ENCODE peak calls at places on chromosome 14, in six cellular contexts. T, J, P, X, Q and S are unnamed samples.

GRCh38 chr14:32399920-32400319 is 70.8 kb downstream of the AKAP6 start:
- DNase-seq in T (no peak), Q (peak; percentile 21), J (no peak), P (no peak), X (no peak), S (no peak)

GRCh38 chr14:64721391-64721791 is 17.2 kb downstream of the PLEKHG3 start:
- DNase-seq in P (no peak), J (no peak), T (no peak), Q (no peak), X (no peak), S (no peak)

GRCh38 chr14:92984896-92985295 is 61.9 kb downstream of the CHGA start:
- DNase-seq in T (peak; percentile 99), X (no peak), J (no peak), P (no peak), Q (no peak), S (no peak)

GRCh38 chr14:71248204-71248603 is 340.9 kb downstream of the PCNX1 start:
- DNase-seq in T (no peak), X (no peak), Q (no peak), P (no peak), J (no peak), S (no peak)

GRCh38 chr14:23538785-23539184 is 12.8 kb downstream of the ZFHX2 start:
- DNase-seq in Q (no peak), T (no peak), P (no peak), X (no peak), J (no peak), S (no peak)

GRCh38 chr14:71487449-71487848 is 444.8 kb upstream of the RGS6 start:
- DNase-seq in P (no peak), T (no peak), X (no peak), Q (no peak), J (no peak), S (no peak)

GRCh38 chr14:101131451-101131916 is 228.0 kb upstream of the RTL1 start:
- DNase-seq in T (no peak), Q (no peak), X (no peak), J (peak; percentile 78), P (no peak), S (no peak)

GRCh38 chr14:84622357-84622756 is 907.6 kb upstream of the FLRT2 start:
- DNase-seq in T (no peak), J (no peak), X (no peak), Q (no peak), P (no peak), S (no peak)

GRCh38 chr14:72416892-72417291 is 477.0 kb downstream of the DPF3 start:
- DNase-seq in X (no peak), J (peak; percentile 30), T (peak; percentile 7), Q (peak; percentile 12), P (no peak), S (peak; percentile 34)

GRCh38 chr14:30957813-30958370 is 67.6 kb upstream of the AP4S1 start:
- DNase-seq in P (no peak), Q (peak; percentile 21), X (no peak), T (peak; percentile 45), J (no peak), S (no peak)

GRCh38 chr14:38605193-38606114 is 349.6 kb upstream of the CLEC14A start:
- DNase-seq in J (no peak), T (peak; percentile 79), X (no peak), P (no peak), Q (no peak), S (no peak)

GRCh38 chr14:63470877-63471565 is 72.2 kb downstream of the PPP2R5E start:
- DNase-seq in T (peak; percentile 87), P (no peak), Q (peak; percentile 68), J (no peak), X (no peak), S (peak; percentile 16)

GRCh38 chr14:95597784-95598204 is 62.9 kb downstream of the GLRX5 start:
- DNase-seq in Q (no peak), X (peak; percentile 38), J (peak; percentile 78), T (no peak), P (no peak), S (no peak)

GRCh38 chr14:80465541-80466220 is 254.4 kb upstream of the DIO2 start:
- DNase-seq in J (no peak), X (no peak), T (no peak), Q (no peak), P (no peak), S (no peak)

GRCh38 chr14:92105073-92105844 is 1.1 kb downstream of the ATXN3 start:
- DNase-seq in P (no peak), Q (no peak), J (no peak), T (no peak), X (no peak), S (no peak)

GRCh38 chr14:70812124-70812818 is 3.0 kb upstream of the MAP3K9 start:
- DNase-seq in X (no peak), Q (no peak), T (no peak), J (no peak), P (no peak), S (no peak)

GRCh38 chr14:60174352-60175254 is 9.4 kb upstream of the DHRS7 start:
- DNase-seq in P (no peak), J (no peak), Q (no peak), T (no peak), X (no peak), S (no peak)

GRCh38 chr14:101110729-101111619 is 207.5 kb upstream of the RTL1 start:
- DNase-seq in P (no peak), Q (no peak), J (peak; percentile 28), X (no peak), T (no peak), S (no peak)

GRCh38 chr14:50351016-50351415 is 38.9 kb downstream of the DMAC2L start:
- DNase-seq in J (no peak), T (no peak), P (no peak), Q (no peak), X (no peak), S (no peak)
- TF ChIP-seq YY1 in J (no peak), T (no peak), P (no peak), Q (no peak), X (no peak), S (no peak)

DNA sequence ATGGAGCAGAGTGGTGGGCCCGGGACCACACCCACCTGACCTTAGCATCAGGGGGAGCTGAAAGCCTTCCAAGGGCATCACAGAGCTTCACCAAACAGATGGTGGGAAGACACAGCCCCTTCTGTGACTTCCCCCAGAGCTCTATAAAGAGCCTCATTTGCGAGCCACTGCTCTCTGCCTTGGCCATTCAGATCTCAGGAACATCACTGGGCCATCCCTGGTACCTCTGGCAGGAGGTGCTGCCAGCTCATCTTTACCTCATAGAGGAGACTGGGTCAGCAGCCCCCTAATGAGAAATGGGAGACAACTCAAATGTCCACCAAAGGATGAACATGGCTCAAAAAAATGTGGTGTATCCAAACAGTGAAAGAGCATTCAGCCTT is 116.9 kb downstream of the GCH1 start:
- DNase-seq in J (no peak), T (no peak), Q (no peak), P (no peak), X (no peak), S (no peak)
- H3K27ac ChIP-seq in J (no peak overlapping the region), T (no peak overlapping the region), Q (no peak overlapping the region), P (no peak overlapping the region), X (no peak overlapping the region), S (no peak overlapping the region)

DNA sequence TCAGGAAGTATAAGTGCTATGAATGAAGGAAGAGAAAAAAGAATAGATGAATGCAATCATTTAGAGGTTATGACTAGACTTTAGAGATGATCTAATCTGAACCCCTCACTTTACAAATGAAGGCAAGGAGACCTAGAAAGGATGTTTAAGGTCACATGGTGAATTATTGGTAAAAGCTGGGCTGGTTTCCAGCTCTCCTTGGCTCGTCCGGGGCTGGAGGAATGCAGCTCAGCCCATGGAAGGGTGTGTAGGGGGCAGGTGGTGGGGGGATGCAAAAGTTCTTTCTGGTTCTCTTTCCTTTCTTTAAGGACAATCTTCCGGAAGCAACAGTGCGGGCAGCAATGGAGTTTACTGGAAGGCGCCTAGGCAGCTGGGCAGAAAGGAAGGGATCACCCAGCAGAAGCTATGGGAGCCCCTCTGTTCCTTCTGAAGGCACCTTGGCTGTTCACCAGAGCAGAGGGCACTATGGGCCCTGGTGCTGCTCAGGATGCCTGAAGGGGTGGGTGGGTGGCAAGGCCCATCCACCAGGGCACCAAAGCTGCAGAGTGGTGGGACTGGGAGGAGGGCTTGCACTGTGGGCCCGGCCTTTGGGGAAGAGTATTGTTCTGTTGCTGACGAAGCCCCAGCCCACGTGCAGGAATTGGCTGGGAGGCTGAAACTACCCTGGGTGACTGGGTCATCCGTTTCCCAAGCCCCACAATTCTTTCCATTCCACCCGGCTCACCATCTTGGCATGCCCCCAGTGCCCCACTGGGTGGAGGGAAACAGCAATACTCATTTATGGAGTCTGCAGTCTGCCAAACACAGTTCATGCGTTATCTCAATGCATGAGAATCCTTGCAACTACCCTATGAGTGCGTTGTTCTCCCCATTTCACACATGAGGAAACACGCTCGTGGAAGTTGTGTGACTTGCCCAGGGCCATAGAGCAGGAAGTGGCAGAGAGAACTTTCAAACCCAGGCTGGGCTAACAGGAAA is 78.2 kb downstream of the IRF2BPL start:
- DNase-seq in P (no peak), X (no peak), T (no peak), Q (no peak), J (no peak), S (no peak)
- TF ChIP-seq YY1 in P (no peak), X (no peak), T (no peak), Q (no peak), J (no peak), S (no peak)

DNA sequence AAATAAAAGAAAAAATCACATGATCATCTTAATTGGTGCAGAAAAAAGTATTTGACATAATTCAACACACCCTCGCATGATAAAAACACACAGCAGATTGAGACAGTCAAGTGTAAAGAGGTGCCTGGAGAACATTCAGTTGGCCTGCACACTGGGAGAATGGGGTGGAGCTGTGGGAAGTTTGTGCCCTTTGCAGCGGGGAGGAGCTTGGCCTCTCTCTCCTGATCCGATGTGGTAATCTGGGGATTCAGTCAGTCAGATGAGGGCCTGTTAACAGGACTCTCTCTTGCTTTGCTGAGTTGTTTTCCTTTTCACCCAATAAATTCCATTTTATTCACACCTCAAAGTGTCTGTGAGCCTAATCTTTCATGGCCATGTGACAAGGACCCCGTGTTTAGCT is 5.9 kb downstream of the SERPINA6 start:
- DNase-seq in X (no peak), T (peak; percentile 78), Q (no peak), P (no peak), J (no peak), S (no peak)
- H3K27ac ChIP-seq in X (no peak overlapping the region), T (peak overlapping the region; percentile 63), Q (no peak overlapping the region), P (no peak overlapping the region), J (no peak overlapping the region), S (no peak overlapping the region)

DNA sequence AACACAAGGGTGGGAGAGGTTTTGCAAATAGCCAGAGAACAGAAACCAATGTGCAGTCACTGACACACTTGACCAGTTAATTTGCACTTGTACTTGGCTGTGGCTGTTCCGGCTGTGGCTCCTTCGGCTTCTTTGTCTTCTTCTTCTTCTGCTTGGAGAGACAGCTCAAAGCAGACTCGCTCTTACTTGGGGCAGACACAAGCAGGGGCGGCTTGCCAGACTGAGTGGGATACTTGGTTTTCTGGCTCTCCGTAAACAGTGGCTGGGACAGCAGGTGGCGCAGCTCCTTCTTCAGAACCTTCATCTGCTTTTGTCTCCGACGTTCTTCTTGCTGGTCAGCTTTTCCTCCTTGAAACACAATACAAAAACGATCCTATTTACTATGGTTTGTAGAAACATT is 25.0 kb downstream of the OTUB2 start:
- DNase-seq in P (no peak), T (no peak), Q (no peak), J (no peak), X (no peak), S (no peak)
- TF ChIP-seq YY1 in P (no peak), T (no peak), Q (no peak), J (no peak), X (no peak), S (no peak)